ENCODE peak calls at places on chromosomes 11 and 22, in five cellular contexts. C is naive thymus-derived CD4-positive, alpha-beta T cell; Y is CD8-positive, alpha-beta T cell; B is breast epithelium; V is astrocyte of the spinal cord. D is an unnamed sample.

GRCh38 chr11:130675456-130675855 is 227.0 kb downstream of the ADAMTS15 start:
- DNase-seq in C (no peak), Y (no peak), B (no peak), V (peak; percentile 60), D (no peak)

GRCh38 chr11:29161216-29161615 is 855.6 kb downstream of the KCNA4 start:
- DNase-seq in C (no peak), Y (no peak), B (no peak), V (peak; percentile 48), D (no peak)

GRCh38 chr22:48654492-48654891 is 1173.2 kb downstream of the BRD1 start:
- DNase-seq in C (no peak), Y (no peak), B (no peak), V (no peak), D (no peak)

GRCh38 chr11:63682045-63682915 is 980 bp downstream of the RTN3 start:
- DNase-seq in C (no peak), Y (no peak), B (no peak), V (no peak), D (no peak)

GRCh38 chr22:32378703-32379272 is 21.1 kb downstream of the RFPL3 start:
- DNase-seq in C (no peak), Y (no peak), B (no peak), V (peak; percentile 11), D (no peak)

GRCh38 chr11:87722756-87723599 is 452.3 kb downstream of the RAB38 start:
- DNase-seq in C (no peak), Y (no peak), B (no peak), V (no peak), D (no peak)

GRCh38 chr11:48006301-48006992 is 26.1 kb downstream of the PTPRJ start:
- DNase-seq in C (no peak), Y (no peak), B (no peak), V (peak; percentile 77), D (no peak)

GRCh38 chr11:35064114-35064800 is 74.7 kb upstream of the CD44 start:
- DNase-seq in C (no peak), Y (no peak), B (no peak), V (peak; percentile 91), D (no peak)

GRCh38 chr11:60944504-60945294 is 7.3 kb downstream of the SLC15A3 start:
- DNase-seq in C (no peak), Y (no peak), B (no peak), V (no peak), D (no peak)

GRCh38 chr11:3122775-3123201 is 42.3 kb downstream of the OSBPL5 start:
- DNase-seq in C (no peak), Y (no peak), B (no peak), V (no peak), D (no peak)

GRCh38 chr11:25065711-25066110 is 568.9 kb downstream of the LUZP2 start:
- DNase-seq in C (no peak), Y (no peak), B (no peak), V (peak; percentile 55), D (no peak)

GRCh38 chr11:128741928-128742327 is 48.1 kb downstream of the FLI1 start:
- DNase-seq in C (no peak), Y (no peak), B (no peak), V (no peak), D (no peak)

GRCh38 chr11:61362542-61362875 is 335 bp downstream of the TMEM138 start:
- DNase-seq in C (no peak), Y (peak; percentile 70), B (no peak), V (peak; percentile 47), D (no peak)

GRCh38 chr11:36594316-36594989 is at the start of gene IFTAP:
- DNase-seq in C (no peak), Y (peak; percentile 24), B (peak; percentile 40), V (peak; percentile 92), D (no peak)

GRCh38 chr22:49704345-49705215 is 123.1 kb downstream of the BRD1 start:
- DNase-seq in C (no peak), Y (no peak), B (no peak), V (no peak), D (no peak)

GRCh38 chr11:45041556-45041955 is 90.9 kb upstream of the TP53I11 start:
- DNase-seq in C (no peak), Y (no peak), B (no peak), V (no peak), D (no peak)

GRCh38 chr11:217704-218103 is 10.2 kb downstream of the RIC8A start:
- DNase-seq in C (no peak), Y (no peak), B (no peak), V (no peak), D (no peak)

GRCh38 chr11:64924910-64925284 is 408 bp downstream of the PPP2R5B start:
- DNase-seq in C (no peak), Y (no peak), B (no peak), V (no peak), D (no peak)

GRCh38 chr11:63494936-63495335 is 4.0 kb upstream of the PLAAT5 start:
- DNase-seq in C (no peak), Y (no peak), B (no peak), V (no peak), D (no peak)

GRCh38 chr11:2142300-2142759 is 3.1 kb upstream of the IGF2 start:
- DNase-seq in C (no peak), Y (no peak), B (no peak), V (no peak), D (no peak)

GRCh38 chr11:99020324-99021225 is at the start of gene CNTN5:
- DNase-seq in C (no peak), Y (no peak), B (no peak), V (peak; percentile 47), D (peak; percentile 92)

GRCh38 chr22:24156146-24156914 is 25.0 kb upstream of the SUSD2 start:
- DNase-seq in C (peak; percentile 43), Y (peak; percentile 72), B (no peak), V (peak; percentile 48), D (no peak)

GRCh38 chr22:38262051-38262795 is 10.6 kb downstream of the TMEM184B start:
- DNase-seq in C (no peak), Y (peak; percentile 42), B (peak; percentile 85), V (no peak), D (no peak)

GRCh38 chr22:47407626-47408025 is 645.2 kb downstream of the TBC1D22A start:
- DNase-seq in C (no peak), Y (no peak), B (no peak), V (no peak), D (no peak)

GRCh38 chr11:35893796-35894475 is 49.9 kb upstream of the LDLRAD3 start:
- DNase-seq in C (no peak), Y (no peak), B (peak; percentile 96), V (no peak), D (peak; percentile 84)

GRCh38 chr11:124075841-124076571 is 34.9 kb upstream of the OR10G7 start:
- DNase-seq in C (no peak), Y (no peak), B (no peak), V (no peak), D (no peak)

GRCh38 chr11:15795378-15795777 is 561.0 kb downstream of the SOX6 start:
- DNase-seq in C (no peak), Y (no peak), B (no peak), V (no peak), D (no peak)

GRCh38 chr11:15805726-15806125 is 550.6 kb downstream of the SOX6 start:
- DNase-seq in C (no peak), Y (no peak), B (no peak), V (no peak), D (no peak)

GRCh38 chr11:15801616-15802015 is 554.7 kb downstream of the SOX6 start:
- DNase-seq in C (no peak), Y (no peak), B (no peak), V (peak; percentile 66), D (no peak)

GRCh38 chr11:15801126-15801525 is 555.2 kb downstream of the SOX6 start:
- DNase-seq in C (no peak), Y (no peak), B (no peak), V (no peak), D (no peak)

GRCh38 chr11:15800121-15800800 is 556.1 kb downstream of the SOX6 start:
- DNase-seq in C (peak; percentile 8), Y (no peak), B (peak; percentile 44), V (peak; percentile 94), D (no peak)
- H3K4me3 ChIP-seq in C (no peak overlapping the region), Y (no peak overlapping the region), B (no peak overlapping the region), V (no peak overlapping the region), D (no peak overlapping the region)

GRCh38 chr22:27704581-27704980 is 97.0 kb downstream of the MN1 start:
- DNase-seq in C (no peak), Y (no peak), B (no peak), V (no peak), D (no peak)
- H3K4me3 ChIP-seq in C (no peak overlapping the region), Y (no peak overlapping the region), B (no peak overlapping the region), V (no peak overlapping the region), D (no peak overlapping the region)

DNA sequence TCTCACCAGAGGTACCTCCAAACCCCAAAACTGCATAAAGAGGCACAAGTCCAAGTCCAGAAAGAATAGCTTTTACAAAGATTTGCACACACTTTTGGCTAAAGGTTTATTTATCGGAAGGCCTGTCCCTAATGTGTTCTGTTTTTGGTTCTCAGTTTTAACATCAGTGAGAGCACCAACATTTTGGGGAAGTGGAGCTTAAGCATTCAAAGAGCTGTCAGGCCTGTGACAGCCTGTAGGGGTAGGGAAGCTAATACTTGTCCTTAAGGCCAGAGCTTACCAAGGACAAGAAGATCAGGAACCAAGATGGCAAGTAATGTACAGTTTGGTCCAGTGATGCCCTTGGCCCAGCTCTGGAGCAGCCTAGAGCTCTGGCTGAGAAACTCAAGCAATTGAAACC is 38.9 kb upstream of the SCUBE2 start:
- DNase-seq in C (no peak), Y (no peak), B (no peak), V (no peak), D (no peak)
- H3K4me3 ChIP-seq in C (no peak overlapping the region), Y (no peak overlapping the region), B (no peak overlapping the region), V (no peak overlapping the region), D (no peak overlapping the region)

DNA sequence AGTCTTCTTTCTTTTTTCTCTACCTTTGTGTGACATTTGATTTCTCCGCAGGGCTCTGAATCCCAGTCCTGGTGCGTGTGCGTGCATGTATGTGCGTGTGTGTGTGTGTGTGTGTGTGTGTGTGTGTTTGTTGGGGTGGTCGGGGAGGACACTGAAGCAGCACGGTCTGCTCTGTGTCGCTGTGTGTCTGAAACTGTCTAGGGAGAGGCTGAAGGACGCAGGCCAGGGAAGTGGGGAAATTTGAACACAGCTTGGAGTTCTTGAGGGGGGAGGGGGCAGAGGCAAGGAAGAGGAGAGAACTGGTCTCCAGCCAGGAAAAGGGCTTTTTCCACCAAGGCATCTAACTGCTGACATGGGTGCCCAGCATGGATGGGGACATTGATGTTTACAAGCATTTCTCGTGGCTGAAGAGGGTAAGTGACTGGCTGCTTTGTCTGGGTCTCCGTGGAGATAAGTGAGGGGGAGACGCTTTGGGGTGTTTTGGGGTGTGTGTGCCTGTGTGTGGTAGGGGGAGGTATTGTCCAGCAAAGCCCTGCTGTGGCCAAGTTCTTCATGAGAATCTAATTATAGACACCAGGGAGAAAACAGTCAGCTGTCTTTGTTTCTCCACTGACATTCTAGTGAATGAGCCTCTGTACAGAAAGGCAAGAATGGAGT is 63.6 kb downstream of the PPFIBP2 start:
- DNase-seq in C (no peak), Y (no peak), B (no peak), V (peak; percentile 18), D (no peak)
- H3K4me3 ChIP-seq in C (no peak overlapping the region), Y (no peak overlapping the region), B (peak overlapping the region; percentile 50), V (peak overlapping the region; percentile 16), D (peak overlapping the region; percentile 46)

GRCh38 chr11:75966546-75967287 is 151.7 kb downstream of the UVRAG start:
- DNase-seq in C (no peak), Y (no peak), B (no peak), V (peak; percentile 68), D (no peak)
- H3K4me3 ChIP-seq in C (no peak overlapping the region), Y (no peak overlapping the region), B (no peak overlapping the region), V (no peak overlapping the region), D (no peak overlapping the region)

GRCh38 chr11:101584129-101584515 is 315 bp upstream of the TRPC6 start:
- DNase-seq in C (no peak), Y (no peak), B (no peak), V (no peak), D (no peak)
- H3K4me3 ChIP-seq in C (no peak overlapping the region), Y (no peak overlapping the region), B (peak overlapping the region; percentile 85), V (peak overlapping the region; percentile 43), D (peak overlapping the region; percentile 79)